ENCODE peak calls at places on chromosomes 6 and 20, in six cellular contexts. P is naive thymus-derived CD8-positive, alpha-beta T cell; D is omental fat pad; O is Right ventricle myocardium superior; N is stimulated activated effector memory CD8-positive, alpha-beta T cell treated with anti-CD3 and anti-CD28 coated beads, Interleukin-12 subunit alpha, Interleukin-12 subunit beta, amount 100 ng/mL, for 72 hours; G is stimulated activated naive CD8-positive, alpha-beta T cell treated with anti-CD3 and anti-CD28 coated beads, Interleukin-15, amount 100 ng/mL, for 72 hours. A is an unnamed sample.
A peak's percentile ranks its signal among the peaks of the same experiment; 100 is the strongest.

GRCh38 chr6:16676978-16677377 is 84.3 kb downstream of the ATXN1 start:
- ATAC-seq in P (no peak), D (peak; percentile 39), O (peak; percentile 77), N (peak; percentile 24), G (no peak), A (no peak)

GRCh38 chr20:57589728-57590484 is 29.0 kb downstream of the PCK1 start:
- ATAC-seq in P (no peak), D (no peak), O (no peak), N (no peak), G (no peak), A (peak; percentile 10)

GRCh38 chr6:12119085-12119588 is 107.0 kb downstream of the HIVEP1 start:
- ATAC-seq in P (peak; percentile 66), D (no peak), O (no peak), N (peak; percentile 82), G (peak; percentile 95), A (peak; percentile 84)

GRCh38 chr6:42963855-42964605 is 3.5 kb downstream of the GNMT start:
- ATAC-seq in P (no peak), D (no peak), O (no peak), N (peak; percentile 55), G (peak; percentile 64), A (peak; percentile 58)

GRCh38 chr6:43506171-43506570 is 4.0 kb downstream of the LRRC73 start:
- ATAC-seq in P (no peak), D (no peak), O (no peak), N (no peak), G (no peak), A (no peak)

GRCh38 chr6:157304840-157305675 is 18.3 kb downstream of the TMEM242 start:
- ATAC-seq in P (no peak), D (peak; percentile 51), O (peak; percentile 60), N (no peak), G (no peak), A (peak; percentile 51)

GRCh38 chr6:63685453-63686379 is 50.1 kb downstream of the PHF3 start:
- ATAC-seq in P (peak; percentile 33), D (no peak), O (no peak), N (no peak), G (no peak), A (peak; percentile 83)

GRCh38 chr6:14876778-14877613 is 368.9 kb upstream of the JARID2 start:
- ATAC-seq in P (peak; percentile 95), D (no peak), O (peak; percentile 84), N (peak; percentile 73), G (peak; percentile 70), A (peak; percentile 82)

GRCh38 chr20:63639093-63639860 is 12.4 kb upstream of the GMEB2 start:
- ATAC-seq in P (peak; percentile 57), D (no peak), O (no peak), N (peak; percentile 62), G (peak; percentile 70), A (peak; percentile 62)

GRCh38 chr20:41047279-41047974 is 18.8 kb downstream of the TOP1 start:
- ATAC-seq in P (peak; percentile 3), D (peak; percentile 16), O (no peak), N (peak; percentile 66), G (peak; percentile 55), A (peak; percentile 9)

GRCh38 chr20:32820698-32821378 is 1.1 kb downstream of the MAPRE1 start:
- ATAC-seq in P (no peak), D (no peak), O (peak; percentile 1), N (no peak), G (no peak), A (no peak)

GRCh38 chr6:157459327-157459726 is 78.3 kb downstream of the ZDHHC14 start:
- ATAC-seq in P (no peak), D (no peak), O (no peak), N (peak; percentile 16), G (no peak), A (no peak)

GRCh38 chr6:116254297-116254724 is 436 bp upstream of the TSPYL4 start:
- ATAC-seq in P (no peak), D (no peak), O (peak; percentile 5), N (peak; percentile 22), G (no peak), A (peak; percentile 21)

GRCh38 chr20:62977613-62978558 is 25.4 kb downstream of the SLC17A9 start:
- ATAC-seq in P (peak; percentile 65), D (no peak), O (no peak), N (peak; percentile 84), G (peak; percentile 87), A (peak; percentile 87)

GRCh38 chr6:38307730-38308129 is 332.0 kb downstream of the BTBD9 start:
- ATAC-seq in P (no peak), D (no peak), O (peak; percentile 12), N (no peak), G (no peak), A (peak; percentile 90)

GRCh38 chr6:106973018-106973840 is 1.3 kb downstream of the CD24 start:
- ATAC-seq in P (peak; percentile 24), D (no peak), O (no peak), N (no peak), G (peak; percentile 25), A (peak; percentile 1)

GRCh38 chr6:3527797-3528067 is 70.9 kb upstream of the SLC22A23 start:
- ATAC-seq in P (no peak), D (no peak), O (no peak), N (no peak), G (no peak), A (no peak)